ENCODE peak calls at places on chromosomes 6 and 20, in ten cellular contexts. A, L, B, X, S, M, U, V, K and Y are unnamed samples.

GRCh38 chr6:46029602-46030001 is 13.9 kb upstream of the CLIC5 start:
- DNase-seq in A (no peak), V (no peak), X (no peak), M (no peak), S (no peak), U (no peak), B (no peak), K (no peak), L (no peak), Y (no peak)

GRCh38 chr6:79687759-79688158 is 56.6 kb downstream of the SH3BGRL2 start:
- DNase-seq in A (no peak), M (no peak), K (no peak), S (no peak), U (no peak), B (no peak), X (no peak), V (no peak), L (no peak), Y (no peak)

GRCh38 chr6:165674155-165675029 is 11.4 kb upstream of the PDE10A start:
- DNase-seq in K (no peak), U (no peak), V (no peak), A (no peak), S (no peak), X (no peak), B (no peak), M (no peak), L (no peak), Y (no peak)

GRCh38 chr6:41191569-41191968 is 9.4 kb downstream of the TREML2 start:
- DNase-seq in B (peak), X (peak), L (no peak), V (no peak), S (peak), A (peak), U (peak), M (no peak), K (no peak), Y (peak)

GRCh38 chr20:46021361-46022359 is 7.4 kb upstream of the SLC12A5 start:
- DNase-seq in S (peak), B (peak), M (no peak), X (peak), U (peak), A (no peak), K (no peak), V (no peak), L (no peak), Y (peak)

GRCh38 chr20:51383891-51384510 is 158.5 kb downstream of the NFATC2 start:
- DNase-seq in X (no peak), K (no peak), M (no peak), L (no peak), B (peak), S (no peak), A (no peak), U (no peak), V (peak), Y (peak)

GRCh38 chr6:92364948-92365386 is 1054.4 kb downstream of the EPHA7 start:
- DNase-seq in U (no peak), A (no peak), B (no peak), L (no peak), K (no peak), X (no peak), S (no peak), V (no peak), M (no peak), Y (no peak)

GRCh38 chr20:51712501-51713212 is 55.5 kb downstream of the ATP9A start:
- DNase-seq in A (no peak), B (peak), S (peak), L (no peak), V (no peak), M (peak), U (no peak), X (peak), K (no peak), Y (peak)

GRCh38 chr6:118659513-118660217 is 8.3 kb upstream of the CEP85L start:
- DNase-seq in V (no peak), L (no peak), B (no peak), X (no peak), U (peak), A (no peak), M (no peak), K (no peak), S (no peak), Y (no peak)

GRCh38 chr6:128098000-128098581 is 197.2 kb upstream of the THEMIS start:
- DNase-seq in U (no peak), K (no peak), X (peak), L (no peak), S (no peak), A (no peak), V (no peak), B (peak), M (no peak), Y (peak)

GRCh38 chr6:21969192-21969591 is 327.6 kb downstream of the PRL start:
- DNase-seq in S (no peak), K (no peak), B (no peak), V (no peak), L (no peak), M (no peak), A (no peak), X (no peak), U (no peak), Y (no peak)

GRCh38 chr6:47195251-47195650 is 114.5 kb downstream of the TNFRSF21 start:
- DNase-seq in V (no peak), X (peak), K (no peak), A (peak), S (no peak), U (no peak), M (no peak), L (no peak), B (no peak), Y (no peak)

GRCh38 chr6:2751871-2752270 is 1.1 kb upstream of the MYLK4 start:
- DNase-seq in U (no peak), K (no peak), M (no peak), L (no peak), A (no peak), B (no peak), V (no peak), X (no peak), S (no peak), Y (no peak)

GRCh38 chr6:169921853-169922779 is 170.7 kb downstream of the ERMARD start:
- DNase-seq in K (no peak), B (no peak), M (no peak), L (no peak), V (no peak), A (no peak), X (no peak), U (no peak), S (no peak), Y (no peak)

DNA sequence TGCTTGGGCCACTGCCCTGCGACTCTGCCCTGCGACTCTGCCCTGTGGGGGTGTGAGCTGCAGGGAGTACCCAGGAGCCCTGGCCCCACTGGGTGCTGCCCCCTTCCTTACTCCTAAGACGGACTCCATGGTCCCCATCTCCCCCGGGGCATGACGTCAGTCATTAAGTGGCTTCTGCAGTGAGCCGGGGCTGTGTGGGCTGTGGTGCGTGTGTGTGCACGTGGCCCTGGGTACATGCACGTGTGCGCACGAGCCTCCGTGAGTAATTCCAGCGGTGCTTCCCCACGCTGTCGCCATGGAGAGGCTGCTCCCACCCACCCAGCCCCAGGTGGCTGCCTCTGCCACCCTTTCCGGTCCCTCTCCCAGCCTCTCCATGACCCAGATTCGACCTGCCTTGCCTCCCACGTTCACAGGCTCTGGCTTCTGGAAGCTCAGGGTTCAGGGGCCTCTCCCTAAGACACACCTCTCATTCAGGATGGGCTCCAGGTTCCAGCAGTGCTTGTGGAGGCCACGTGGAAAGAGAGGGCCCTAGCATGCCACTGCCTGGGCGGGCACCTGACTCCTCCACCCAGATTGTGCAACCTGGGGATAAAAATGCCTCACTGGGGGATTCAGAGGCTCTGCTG is 88.3 kb downstream of the DLGAP4 start:
- DNase-seq in V (peak), X (no peak), U (no peak), L (no peak), B (peak), S (no peak), M (no peak), A (no peak), K (no peak), Y (no peak)
- TF ChIP-seq CTCF in V (no peak), X (no peak), U (no peak), L (no peak), B (no peak), S (no peak), M (no peak), A (no peak), K (no peak), Y (no peak)

GRCh38 chr6:69489970-69490369 is 306.8 kb downstream of the LMBRD1 start:
- DNase-seq in K (no peak), V (no peak), M (no peak), L (no peak), X (no peak), S (no peak), B (no peak), A (no peak), U (no peak), Y (no peak)

GRCh38 chr6:69487688-69488087 is 309.1 kb downstream of the LMBRD1 start:
- DNase-seq in K (no peak), L (no peak), A (no peak), M (no peak), B (no peak), U (no peak), S (no peak), X (no peak), V (no peak), Y (peak)
- TF ChIP-seq CTCF in K (no peak), L (no peak), A (no peak), M (peak), B (no peak), U (no peak), S (peak), X (peak), V (no peak), Y (peak)

DNA sequence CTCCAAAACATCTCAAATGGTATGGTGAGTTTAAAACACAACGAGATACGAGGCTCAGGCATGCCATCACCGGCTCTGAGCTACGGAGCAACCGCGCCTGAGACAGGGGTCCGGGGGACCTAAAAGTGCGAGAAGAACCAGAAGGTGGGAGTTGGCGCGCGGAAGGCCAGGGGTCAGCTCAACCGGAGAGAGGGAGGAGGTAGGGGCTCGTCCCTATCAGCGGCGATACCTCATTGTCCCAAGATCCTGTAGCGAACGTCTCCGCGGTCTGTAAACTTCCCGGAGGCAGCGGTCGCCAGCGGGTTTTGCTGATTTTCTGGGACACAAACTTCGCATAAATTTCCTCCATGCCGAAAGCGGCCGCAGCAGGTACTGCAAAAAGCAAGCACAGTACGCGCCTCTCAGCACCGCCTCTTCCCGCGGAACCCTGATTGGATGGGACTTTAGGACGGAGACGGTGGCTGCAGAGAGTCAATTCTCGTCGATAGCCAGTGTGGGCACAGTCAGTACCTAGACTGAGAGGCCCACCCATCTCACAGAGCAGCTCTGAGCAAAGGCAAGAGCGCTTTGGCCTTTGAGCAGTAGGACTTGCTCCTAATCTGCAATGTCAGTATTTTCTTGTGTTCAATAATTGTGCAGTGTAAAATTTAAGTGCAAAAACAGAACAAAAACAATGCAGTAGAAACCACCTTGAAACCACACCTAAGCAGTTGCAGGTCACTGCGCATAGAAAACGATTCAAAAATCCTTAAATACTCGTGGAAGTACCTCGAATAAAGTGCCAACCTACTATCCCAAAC is at the start of gene NUP43:
- DNase-seq in U (peak), A (peak), X (peak), K (peak), L (peak), M (peak), V (peak), S (peak), B (peak), Y (peak)
- TF ChIP-seq CTCF in U (peak), A (peak), X (peak), K (peak), L (peak), M (peak), V (peak), S (peak), B (peak), Y (peak)

GRCh38 chr20:62405981-62406513 is 1.0 kb downstream of the CABLES2 start:
- DNase-seq in B (no peak), K (no peak), S (no peak), A (no peak), M (no peak), U (no peak), L (no peak), X (no peak), V (no peak), Y (no peak)

GRCh38 chr20:62406635-62407176 is 379 bp downstream of the CABLES2 start:
- DNase-seq in K (peak), V (no peak), X (no peak), B (no peak), U (peak), M (no peak), S (no peak), A (peak), L (no peak), Y (no peak)

GRCh38 chr20:62404112-62404665 is 2.9 kb downstream of the CABLES2 start:
- DNase-seq in U (no peak), M (no peak), K (no peak), S (no peak), L (no peak), B (no peak), A (no peak), X (no peak), V (no peak), Y (no peak)

GRCh38 chr20:62404761-62405107 is 2.4 kb downstream of the CABLES2 start:
- DNase-seq in X (no peak), M (no peak), L (no peak), K (no peak), S (no peak), U (no peak), B (no peak), A (no peak), V (no peak), Y (no peak)

DNA sequence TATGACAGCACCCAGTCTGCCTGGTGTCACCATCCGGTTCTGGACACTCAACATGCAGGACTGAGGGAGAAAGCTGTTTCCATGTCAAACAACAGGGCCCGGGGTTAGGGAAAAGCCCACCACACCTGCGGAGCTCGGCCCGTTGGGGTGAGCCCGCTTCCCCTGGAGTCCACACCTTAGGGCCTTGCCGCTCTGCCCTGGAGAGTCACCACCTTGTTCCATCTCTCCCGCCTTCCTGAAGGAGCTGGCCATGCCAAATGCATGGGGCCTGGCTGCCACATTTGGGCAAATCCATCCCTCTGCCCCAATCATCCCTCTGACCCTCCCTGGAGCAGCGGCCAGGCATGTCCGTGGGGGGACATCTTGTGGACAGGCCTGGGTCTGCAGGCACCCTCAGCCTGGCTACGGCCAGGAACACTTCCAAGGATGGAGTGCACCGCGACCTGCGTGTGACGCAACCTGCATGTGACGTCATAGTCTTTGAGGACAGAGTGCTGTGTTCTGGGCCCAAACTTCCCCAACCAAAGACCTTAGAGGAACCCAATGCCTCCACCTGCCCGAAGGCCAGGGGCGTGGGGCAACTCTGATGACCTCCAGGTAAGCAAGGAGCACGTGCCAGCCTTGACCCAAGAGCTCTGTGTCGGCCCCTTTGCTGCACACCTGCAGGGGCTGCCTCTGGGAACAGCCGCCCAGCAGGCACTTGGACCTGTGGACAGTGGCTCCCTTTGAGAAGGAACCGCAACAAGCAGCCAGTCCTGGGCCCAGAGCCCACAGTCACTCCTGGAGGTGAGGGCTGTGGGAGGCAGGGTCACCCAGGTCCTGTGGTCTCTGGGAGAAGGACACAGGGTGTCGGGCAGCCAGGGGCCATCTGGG is 1.7 kb downstream of the CABLES2 start:
- DNase-seq in X (peak), V (no peak), B (peak), K (peak), A (peak), L (peak), M (peak), S (peak), U (no peak), Y (peak)
- TF ChIP-seq CTCF in X (peak), V (no peak), B (peak), K (peak), A (peak), L (no peak), M (peak), S (peak), U (no peak), Y (peak)

DNA sequence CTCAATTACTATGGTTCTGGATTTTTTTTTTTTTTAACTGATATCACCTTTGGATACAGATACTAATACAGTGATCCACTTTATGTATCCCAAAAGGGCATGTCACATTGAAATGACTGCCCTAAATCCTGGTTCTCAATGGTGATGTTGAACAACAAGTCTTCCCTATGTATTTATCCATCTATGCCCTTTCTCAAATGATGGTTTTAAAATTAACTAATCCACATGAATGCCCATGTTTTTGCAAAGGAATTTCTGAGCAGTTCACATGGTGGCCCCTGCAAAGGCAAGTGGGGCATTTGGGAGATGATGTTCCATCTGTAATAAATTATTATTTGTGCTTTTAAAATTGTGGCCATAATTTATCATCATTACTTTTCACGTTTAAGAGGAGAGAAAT is 2.7 kb downstream of the ADGRB3 start:
- DNase-seq in X (no peak), M (no peak), K (no peak), U (no peak), B (no peak), S (no peak), L (no peak), A (no peak), V (no peak), Y (no peak)
- TF ChIP-seq CTCF in X (no peak), M (no peak), K (no peak), U (no peak), B (no peak), S (no peak), L (no peak), A (no peak), V (no peak), Y (no peak)

GRCh38 chr6:145895802-145896201 is 68.4 kb downstream of the SHPRH start:
- DNase-seq in M (no peak), V (no peak), U (no peak), K (no peak), B (peak), L (no peak), X (peak), S (no peak), A (no peak), Y (peak)
- TF ChIP-seq CTCF in M (peak), V (no peak), U (no peak), K (no peak), B (peak), L (no peak), X (peak), S (peak), A (no peak), Y (peak)

GRCh38 chr6:143529095-143529494 is 17.6 kb upstream of the FUCA2 start:
- DNase-seq in L (no peak), K (no peak), V (no peak), S (no peak), U (no peak), A (no peak), X (no peak), B (no peak), M (no peak), Y (no peak)
- TF ChIP-seq CTCF in L (no peak), K (no peak), V (no peak), S (no peak), U (no peak), A (no peak), X (no peak), B (no peak), M (peak), Y (no peak)

DNA sequence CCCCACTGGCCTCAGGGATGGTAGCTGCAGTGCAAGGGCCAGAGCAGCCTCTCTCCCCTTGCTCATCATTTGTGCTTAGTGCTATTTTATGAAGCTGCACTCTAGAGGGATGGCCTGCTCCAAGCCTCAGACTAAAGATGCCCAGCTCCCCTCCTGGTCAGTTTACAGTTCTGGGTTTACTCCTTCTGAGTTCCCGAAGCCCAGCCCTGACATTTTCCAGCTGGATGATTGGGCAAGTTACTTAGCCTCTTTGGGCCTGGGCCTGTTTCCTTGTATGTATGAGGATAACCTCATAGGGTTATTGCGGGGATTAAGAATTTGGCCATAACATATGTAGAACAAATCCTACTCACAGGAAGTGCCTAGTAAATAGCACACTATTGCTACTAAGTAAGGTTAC is 31.8 kb upstream of the EMILIN3 start:
- DNase-seq in K (peak), A (no peak), X (peak), L (no peak), S (no peak), U (peak), M (no peak), B (no peak), V (no peak), Y (no peak)
- TF ChIP-seq CTCF in K (no peak), A (no peak), X (no peak), L (no peak), S (no peak), U (no peak), M (no peak), B (no peak), V (no peak), Y (no peak)